ENCODE peak calls at places on chromosomes 1 and 21, in seven cellular contexts. One of them, this sample, is unnamed.

GRCh38 chr1:193542668-193543067 is 356.3 kb upstream of the B3GALT2 start:
- DNase-seq in SJSA1: no peak
- DNase-seq in adrenal gland: no peak
- DNase-seq in Panc1: no peak
- DNase-seq in left ventricle myocardium inferior: no peak
- DNase-seq in aorta: no peak
- DNase-seq in mesendoderm: peak; percentile 71
- DNase-seq in this sample: no peak

GRCh38 chr1:117899801-117900200 is 29.6 kb downstream of the GDAP2 start:
- DNase-seq in Panc1: no peak
- DNase-seq in SJSA1: no peak
- DNase-seq in mesendoderm: no peak
- DNase-seq in aorta: no peak
- DNase-seq in left ventricle myocardium inferior: no peak
- DNase-seq in adrenal gland: no peak
- DNase-seq in this sample: no peak

GRCh38 chr1:45563843-45564242 is 13.2 kb downstream of the AKR1A1 start:
- DNase-seq in aorta: peak; percentile 38
- DNase-seq in mesendoderm: no peak
- DNase-seq in left ventricle myocardium inferior: no peak
- DNase-seq in SJSA1: no peak
- DNase-seq in Panc1: no peak
- DNase-seq in adrenal gland: no peak
- DNase-seq in this sample: no peak

GRCh38 chr1:155940993-155941844 is at the start of gene RXFP4:
- DNase-seq in aorta: no peak
- DNase-seq in left ventricle myocardium inferior: no peak
- DNase-seq in SJSA1: no peak
- DNase-seq in adrenal gland: no peak
- DNase-seq in Panc1: peak; percentile 65
- DNase-seq in mesendoderm: no peak
- DNase-seq in this sample: no peak

GRCh38 chr1:228343211-228343661 is 63.4 kb downstream of the TRIM11 start:
- DNase-seq in aorta: peak; percentile 67
- DNase-seq in mesendoderm: no peak
- DNase-seq in Panc1: no peak
- DNase-seq in left ventricle myocardium inferior: peak; percentile 2
- DNase-seq in adrenal gland: no peak
- DNase-seq in SJSA1: no peak
- DNase-seq in this sample: peak; percentile 56

GRCh38 chr1:67668660-67669059 is 16.3 kb upstream of the GADD45A start:
- DNase-seq in aorta: no peak
- DNase-seq in Panc1: no peak
- DNase-seq in left ventricle myocardium inferior: no peak
- DNase-seq in SJSA1: no peak
- DNase-seq in adrenal gland: no peak
- DNase-seq in mesendoderm: no peak
- DNase-seq in this sample: no peak

GRCh38 chr1:101308001-101308659 is 71.3 kb downstream of the S1PR1 start:
- DNase-seq in adrenal gland: no peak
- DNase-seq in SJSA1: no peak
- DNase-seq in Panc1: no peak
- DNase-seq in left ventricle myocardium inferior: no peak
- DNase-seq in aorta: no peak
- DNase-seq in mesendoderm: no peak
- DNase-seq in this sample: no peak

GRCh38 chr21:42245348-42246185 is 26.6 kb downstream of the ABCG1 start:
- DNase-seq in adrenal gland: no peak
- DNase-seq in left ventricle myocardium inferior: no peak
- DNase-seq in SJSA1: no peak
- DNase-seq in mesendoderm: peak; percentile 35
- DNase-seq in aorta: peak; percentile 65
- DNase-seq in Panc1: no peak
- DNase-seq in this sample: no peak

GRCh38 chr1:107162745-107163144 is 21.9 kb downstream of the NTNG1 start:
- DNase-seq in left ventricle myocardium inferior: no peak
- DNase-seq in Panc1: no peak
- DNase-seq in aorta: no peak
- DNase-seq in adrenal gland: no peak
- DNase-seq in mesendoderm: no peak
- DNase-seq in SJSA1: no peak
- DNase-seq in this sample: no peak

GRCh38 chr1:226308166-226308722 is 720 bp downstream of the LIN9 start:
- DNase-seq in SJSA1: no peak
- DNase-seq in left ventricle myocardium inferior: peak; percentile 40
- DNase-seq in adrenal gland: peak; percentile 33
- DNase-seq in aorta: no peak
- DNase-seq in mesendoderm: no peak
- DNase-seq in Panc1: no peak
- DNase-seq in this sample: no peak

GRCh38 chr1:180911640-180912161 is 996 bp upstream of the KIAA1614 start:
- DNase-seq in left ventricle myocardium inferior: no peak
- DNase-seq in mesendoderm: peak; percentile 77
- DNase-seq in adrenal gland: no peak
- DNase-seq in SJSA1: no peak
- DNase-seq in Panc1: no peak
- DNase-seq in aorta: no peak
- DNase-seq in this sample: peak; percentile 69

GRCh38 chr1:245074232-245074747 is 80.5 kb upstream of the KIF26B start:
- DNase-seq in aorta: no peak
- DNase-seq in left ventricle myocardium inferior: no peak
- DNase-seq in Panc1: no peak
- DNase-seq in adrenal gland: no peak
- DNase-seq in SJSA1: no peak
- DNase-seq in mesendoderm: no peak
- DNase-seq in this sample: no peak

GRCh38 chr1:30275926-30276736 is 447.3 kb downstream of the MATN1 start:
- DNase-seq in SJSA1: no peak
- DNase-seq in left ventricle myocardium inferior: no peak
- DNase-seq in adrenal gland: no peak
- DNase-seq in aorta: no peak
- DNase-seq in mesendoderm: no peak
- DNase-seq in Panc1: no peak
- DNase-seq in this sample: no peak
- H3K4me1 ChIP-seq in SJSA1: no peaks in the 10 kb centered on the region
- H3K4me1 ChIP-seq in left ventricle myocardium inferior: no peaks in the 10 kb centered on the region
- H3K4me1 ChIP-seq in adrenal gland: no peaks in the 10 kb centered on the region
- H3K4me1 ChIP-seq in aorta: no peaks in the 10 kb centered on the region
- H3K4me1 ChIP-seq in mesendoderm: no peaks in the 10 kb centered on the region
- H3K4me1 ChIP-seq in Panc1: no peaks in the 10 kb centered on the region
- H3K4me1 ChIP-seq in this sample: no peaks in the 10 kb centered on the region

DNA sequence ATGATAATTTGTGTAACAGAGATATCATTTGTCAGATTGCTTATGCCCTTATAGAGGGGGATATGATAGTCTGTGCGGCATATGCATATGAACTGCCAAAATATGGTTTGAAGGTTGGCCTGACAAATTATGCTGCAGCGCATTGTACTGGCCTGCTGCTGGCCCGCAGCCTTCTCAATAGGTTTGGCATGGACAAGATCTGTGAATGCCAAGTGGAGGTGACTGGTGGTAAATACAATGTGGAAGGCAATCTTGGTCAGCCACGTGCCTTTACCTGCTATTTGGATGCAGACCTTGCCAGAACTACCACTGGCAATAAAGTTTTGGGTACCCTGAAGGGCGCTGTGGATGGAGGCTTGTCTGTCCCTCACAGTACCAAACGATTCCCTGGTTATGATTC is 82.4 kb downstream of the ZMYM4 start:
- DNase-seq in left ventricle myocardium inferior: no peak
- DNase-seq in Panc1: no peak
- DNase-seq in mesendoderm: no peak
- DNase-seq in adrenal gland: no peak
- DNase-seq in aorta: no peak
- DNase-seq in SJSA1: no peak
- DNase-seq in this sample: no peak
- H3K27me3 ChIP-seq in left ventricle myocardium inferior: no peaks in the 10 kb centered on the region
- H3K27me3 ChIP-seq in Panc1: no peaks in the 10 kb centered on the region
- H3K27me3 ChIP-seq in mesendoderm: no peaks in the 10 kb centered on the region
- H3K27me3 ChIP-seq in adrenal gland: no peaks in the 10 kb centered on the region
- H3K27me3 ChIP-seq in aorta: no peaks in the 10 kb centered on the region
- H3K27me3 ChIP-seq in SJSA1: no peaks in the 10 kb centered on the region
- H3K27me3 ChIP-seq in this sample: no peaks in the 10 kb centered on the region

DNA sequence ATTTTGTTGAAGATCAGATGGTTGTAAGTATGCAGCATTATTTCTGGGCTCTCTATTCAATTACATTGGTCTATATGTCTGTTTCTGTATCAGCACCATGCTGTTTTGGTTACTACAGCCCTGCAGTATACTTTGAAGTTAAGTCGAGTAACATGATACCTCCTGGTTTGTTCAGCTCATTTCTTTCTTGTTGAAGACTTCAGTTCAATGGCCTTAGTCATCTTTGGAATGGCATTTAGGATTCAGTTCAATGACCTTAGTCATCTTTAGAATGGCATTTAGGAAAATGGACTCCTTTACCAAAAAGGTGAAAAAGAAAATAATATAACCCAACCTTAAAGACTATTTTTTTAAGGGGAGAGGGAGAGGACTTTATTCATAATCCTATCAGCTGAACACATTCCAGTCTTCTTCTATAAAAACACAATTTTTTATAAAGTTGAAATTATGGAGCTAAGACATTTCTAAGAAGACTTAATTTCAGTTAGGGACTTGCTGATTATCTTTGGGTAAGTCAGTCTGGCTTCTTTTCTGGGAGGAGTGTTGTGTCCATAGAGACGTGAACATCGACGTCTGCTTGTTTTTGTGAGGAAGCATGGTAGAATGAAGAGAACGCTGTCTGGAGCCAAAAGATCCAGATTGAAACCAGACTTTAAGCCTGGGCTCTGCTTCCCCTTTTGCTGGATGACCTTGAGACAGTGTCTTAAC is 48.3 kb downstream of the DDR2 start:
- DNase-seq in SJSA1: no peak
- DNase-seq in adrenal gland: no peak
- DNase-seq in mesendoderm: peak; percentile 63
- DNase-seq in Panc1: no peak
- DNase-seq in aorta: no peak
- DNase-seq in left ventricle myocardium inferior: no peak
- DNase-seq in this sample: no peak
- H3K36me3 ChIP-seq in SJSA1: peaks cover 17% of the 10 kb centered on the region
- H3K36me3 ChIP-seq in adrenal gland: no peaks in the 10 kb centered on the region
- H3K36me3 ChIP-seq in mesendoderm: no peaks in the 10 kb centered on the region
- H3K36me3 ChIP-seq in Panc1: no peaks in the 10 kb centered on the region
- H3K36me3 ChIP-seq in aorta: no peaks in the 10 kb centered on the region
- H3K36me3 ChIP-seq in left ventricle myocardium inferior: no peaks in the 10 kb centered on the region
- H3K36me3 ChIP-seq in this sample: no peaks in the 10 kb centered on the region

DNA sequence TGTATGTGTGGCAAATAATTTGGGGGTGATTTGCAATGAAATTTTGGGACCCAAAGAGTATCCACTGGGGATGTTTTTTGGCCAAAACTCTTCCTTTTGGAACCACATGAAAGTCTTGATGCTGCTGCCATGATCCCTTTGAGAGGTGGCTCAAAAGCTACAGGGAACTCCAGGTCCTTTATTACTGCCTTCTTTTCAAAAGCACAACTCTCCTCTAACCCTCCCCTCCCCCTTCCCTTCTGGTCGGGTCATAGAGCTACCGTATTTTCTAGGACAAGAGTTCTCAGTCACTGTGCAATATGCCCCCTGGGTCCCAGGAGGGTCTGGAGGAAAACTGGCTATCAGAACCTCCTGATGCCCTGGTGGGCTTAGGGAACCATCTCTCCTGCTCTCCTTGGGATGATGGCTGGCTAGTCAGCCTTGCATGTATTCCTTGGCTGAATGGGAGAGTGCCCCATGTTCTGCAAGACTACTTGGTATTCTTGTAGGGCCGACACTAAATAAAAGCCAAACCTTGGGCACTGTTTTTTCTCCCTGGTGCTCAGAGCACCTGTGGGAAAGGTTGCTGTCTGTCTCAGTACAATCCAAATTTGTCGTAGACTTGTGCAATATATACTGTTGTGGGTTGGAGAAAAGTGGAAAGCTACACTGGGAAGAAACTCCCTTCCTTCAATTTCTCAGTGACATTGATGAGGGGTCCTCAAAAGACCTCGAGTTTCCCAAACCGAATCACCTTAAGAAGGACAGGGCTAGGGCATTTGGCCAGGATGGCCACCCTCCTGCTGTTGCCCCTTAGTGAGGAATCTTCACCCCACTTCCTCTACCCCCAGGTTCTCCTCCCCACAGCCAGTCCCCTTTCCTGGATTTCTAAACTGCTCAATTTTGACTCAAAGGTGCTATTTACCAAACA is 3.1 kb downstream of the BTG2 start:
- DNase-seq in SJSA1: no peak
- DNase-seq in mesendoderm: peak; percentile 30
- DNase-seq in left ventricle myocardium inferior: no peak
- DNase-seq in aorta: peak; percentile 55
- DNase-seq in adrenal gland: no peak
- DNase-seq in Panc1: no peak
- DNase-seq in this sample: no peak
- H3K4me1 ChIP-seq in SJSA1: peaks cover 21% of the 10 kb centered on the region
- H3K4me1 ChIP-seq in mesendoderm: peaks cover 23% of the 10 kb centered on the region
- H3K4me1 ChIP-seq in left ventricle myocardium inferior: peaks cover 63% of the 10 kb centered on the region
- H3K4me1 ChIP-seq in aorta: peaks cover 3% of the 10 kb centered on the region
- H3K4me1 ChIP-seq in adrenal gland: peaks cover 44% of the 10 kb centered on the region
- H3K4me1 ChIP-seq in Panc1: peaks cover 4% of the 10 kb centered on the region
- H3K4me1 ChIP-seq in this sample: peaks cover 34% of the 10 kb centered on the region

GRCh38 chr1:2215909-2216766 is 12.0 kb upstream of the SKI start:
- DNase-seq in Panc1: no peak
- DNase-seq in aorta: no peak
- DNase-seq in SJSA1: no peak
- DNase-seq in left ventricle myocardium inferior: no peak
- DNase-seq in mesendoderm: no peak
- DNase-seq in adrenal gland: no peak
- DNase-seq in this sample: no peak
- H3K27me3 ChIP-seq in Panc1: no peaks in the 10 kb centered on the region
- H3K27me3 ChIP-seq in aorta: no peaks in the 10 kb centered on the region
- H3K27me3 ChIP-seq in SJSA1: no peaks in the 10 kb centered on the region
- H3K27me3 ChIP-seq in left ventricle myocardium inferior: no peaks in the 10 kb centered on the region
- H3K27me3 ChIP-seq in mesendoderm: no peaks in the 10 kb centered on the region
- H3K27me3 ChIP-seq in adrenal gland: no peaks in the 10 kb centered on the region
- H3K27me3 ChIP-seq in this sample: no peaks in the 10 kb centered on the region

This sample was measured in sigmoid colon.